ENCODE peak calls at places on chromosome 18, in nine cellular contexts. One of them, this sample, is unnamed.

GRCh38 chr18:42192251-42193248 is 237.5 kb downstream of the PIK3C3 start:
- DNase-seq in right atrium auricular region: no peak
- DNase-seq in uterus: no peak
- DNase-seq in heart right ventricle: no peak
- DNase-seq in aorta: no peak
- DNase-seq in K562: no peak
- DNase-seq in WERI-Rb-1: no peak
- DNase-seq in tibial artery: no peak
- DNase-seq in brain microvascular endothelial cell: no peak
- DNase-seq in this sample: no peak

GRCh38 chr18:54775686-54776085 is 52.6 kb upstream of the RAB27B start:
- DNase-seq in right atrium auricular region: no peak
- DNase-seq in uterus: no peak
- DNase-seq in heart right ventricle: no peak
- DNase-seq in aorta: no peak
- DNase-seq in K562: no peak
- DNase-seq in WERI-Rb-1: no peak
- DNase-seq in tibial artery: no peak
- DNase-seq in brain microvascular endothelial cell: peak
- DNase-seq in this sample: peak

GRCh38 chr18:43013489-43013888 is 102.0 kb downstream of the RIT2 start:
- DNase-seq in right atrium auricular region: no peak
- DNase-seq in uterus: no peak
- DNase-seq in heart right ventricle: no peak
- DNase-seq in aorta: no peak
- DNase-seq in K562: no peak
- DNase-seq in WERI-Rb-1: no peak
- DNase-seq in tibial artery: no peak
- DNase-seq in brain microvascular endothelial cell: peak
- DNase-seq in this sample: peak

GRCh38 chr18:61001138-61001537 is 332.1 kb upstream of the CDH20 start:
- DNase-seq in right atrium auricular region: no peak
- DNase-seq in uterus: no peak
- DNase-seq in heart right ventricle: no peak
- DNase-seq in aorta: no peak
- DNase-seq in K562: no peak
- DNase-seq in WERI-Rb-1: no peak
- DNase-seq in tibial artery: no peak
- DNase-seq in brain microvascular endothelial cell: no peak
- DNase-seq in this sample: no peak

GRCh38 chr18:37550118-37550875 is 15.3 kb downstream of the CELF4 start:
- DNase-seq in right atrium auricular region: no peak
- DNase-seq in uterus: no peak
- DNase-seq in heart right ventricle: no peak
- DNase-seq in aorta: peak
- DNase-seq in K562: no peak
- DNase-seq in WERI-Rb-1: no peak
- DNase-seq in tibial artery: no peak
- DNase-seq in brain microvascular endothelial cell: no peak
- DNase-seq in this sample: no peak

GRCh38 chr18:54323970-54324369 is 33.7 kb downstream of the STARD6 start:
- DNase-seq in right atrium auricular region: no peak
- DNase-seq in uterus: no peak
- DNase-seq in heart right ventricle: no peak
- DNase-seq in aorta: no peak
- DNase-seq in K562: no peak
- DNase-seq in WERI-Rb-1: no peak
- DNase-seq in tibial artery: no peak
- DNase-seq in brain microvascular endothelial cell: no peak
- DNase-seq in this sample: no peak

GRCh38 chr18:57431512-57432080 is 3.6 kb upstream of the ONECUT2 start:
- DNase-seq in right atrium auricular region: no peak
- DNase-seq in uterus: no peak
- DNase-seq in heart right ventricle: no peak
- DNase-seq in aorta: no peak
- DNase-seq in K562: peak
- DNase-seq in WERI-Rb-1: no peak
- DNase-seq in tibial artery: no peak
- DNase-seq in brain microvascular endothelial cell: no peak
- DNase-seq in this sample: no peak

GRCh38 chr18:7383336-7383980 is 152.6 kb downstream of the LRRC30 start:
- DNase-seq in right atrium auricular region: no peak
- DNase-seq in uterus: no peak
- DNase-seq in heart right ventricle: no peak
- DNase-seq in aorta: no peak
- DNase-seq in K562: no peak
- DNase-seq in WERI-Rb-1: no peak
- DNase-seq in tibial artery: no peak
- DNase-seq in brain microvascular endothelial cell: no peak
- DNase-seq in this sample: no peak

GRCh38 chr18:51028201-51028805 is 1.7 kb upstream of the SMAD4 start:
- DNase-seq in right atrium auricular region: no peak
- DNase-seq in uterus: no peak
- DNase-seq in heart right ventricle: no peak
- DNase-seq in aorta: no peak
- DNase-seq in K562: no peak
- DNase-seq in WERI-Rb-1: peak
- DNase-seq in tibial artery: no peak
- DNase-seq in brain microvascular endothelial cell: no peak
- DNase-seq in this sample: peak

GRCh38 chr18:37235583-37235982 is 330.0 kb downstream of the CELF4 start:
- DNase-seq in right atrium auricular region: no peak
- DNase-seq in uterus: no peak
- DNase-seq in heart right ventricle: no peak
- DNase-seq in aorta: no peak
- DNase-seq in K562: no peak
- DNase-seq in WERI-Rb-1: no peak
- DNase-seq in tibial artery: no peak
- DNase-seq in brain microvascular endothelial cell: no peak
- DNase-seq in this sample: no peak

GRCh38 chr18:6294119-6294784 is 120.5 kb downstream of the L3MBTL4 start:
- DNase-seq in right atrium auricular region: no peak
- DNase-seq in uterus: no peak
- DNase-seq in heart right ventricle: peak
- DNase-seq in aorta: no peak
- DNase-seq in K562: no peak
- DNase-seq in WERI-Rb-1: no peak
- DNase-seq in tibial artery: no peak
- DNase-seq in brain microvascular endothelial cell: peak
- DNase-seq in this sample: peak

GRCh38 chr18:4319738-4320677 is 135.1 kb downstream of the DLGAP1 start:
- DNase-seq in right atrium auricular region: no peak
- DNase-seq in uterus: no peak
- DNase-seq in heart right ventricle: no peak
- DNase-seq in aorta: no peak
- DNase-seq in K562: no peak
- DNase-seq in WERI-Rb-1: no peak
- DNase-seq in tibial artery: no peak
- DNase-seq in brain microvascular endothelial cell: no peak
- DNase-seq in this sample: no peak

GRCh38 chr18:69885841-69886531 is 61.7 kb downstream of the CD226 start:
- DNase-seq in right atrium auricular region: no peak
- DNase-seq in uterus: no peak
- DNase-seq in heart right ventricle: no peak
- DNase-seq in aorta: no peak
- DNase-seq in K562: no peak
- DNase-seq in WERI-Rb-1: no peak
- DNase-seq in tibial artery: no peak
- DNase-seq in brain microvascular endothelial cell: no peak
- DNase-seq in this sample: no peak

GRCh38 chr18:24140697-24141096 is 1.8 kb downstream of the CABYR start:
- DNase-seq in right atrium auricular region: no peak
- DNase-seq in uterus: no peak
- DNase-seq in heart right ventricle: no peak
- DNase-seq in aorta: no peak
- DNase-seq in K562: no peak
- DNase-seq in WERI-Rb-1: no peak
- DNase-seq in tibial artery: no peak
- DNase-seq in brain microvascular endothelial cell: no peak
- DNase-seq in this sample: no peak

GRCh38 chr18:74873629-74874028 is 276.0 kb downstream of the ZNF407 start:
- DNase-seq in right atrium auricular region: no peak
- DNase-seq in uterus: no peak
- DNase-seq in heart right ventricle: no peak
- DNase-seq in aorta: no peak
- DNase-seq in K562: no peak
- DNase-seq in WERI-Rb-1: no peak
- DNase-seq in tibial artery: no peak
- DNase-seq in brain microvascular endothelial cell: no peak
- DNase-seq in this sample: no peak

GRCh38 chr18:62877448-62878221 is 162.3 kb downstream of the PHLPP1 start:
- DNase-seq in right atrium auricular region: no peak
- DNase-seq in uterus: no peak
- DNase-seq in heart right ventricle: no peak
- DNase-seq in aorta: no peak
- DNase-seq in K562: no peak
- DNase-seq in WERI-Rb-1: no peak
- DNase-seq in tibial artery: no peak
- DNase-seq in brain microvascular endothelial cell: peak
- DNase-seq in this sample: peak

GRCh38 chr18:75132931-75133525 is 75.9 kb downstream of the PTGR3 start:
- DNase-seq in right atrium auricular region: peak
- DNase-seq in uterus: no peak
- DNase-seq in heart right ventricle: no peak
- DNase-seq in aorta: no peak
- DNase-seq in K562: no peak
- DNase-seq in WERI-Rb-1: peak
- DNase-seq in tibial artery: no peak
- DNase-seq in brain microvascular endothelial cell: no peak
- DNase-seq in this sample: no peak

GRCh38 chr18:36428431-36429029 is 131.0 kb downstream of the FHOD3 start:
- DNase-seq in right atrium auricular region: no peak
- DNase-seq in uterus: no peak
- DNase-seq in heart right ventricle: no peak
- DNase-seq in aorta: no peak
- DNase-seq in K562: no peak
- DNase-seq in WERI-Rb-1: no peak
- DNase-seq in tibial artery: no peak
- DNase-seq in brain microvascular endothelial cell: no peak
- DNase-seq in this sample: no peak

GRCh38 chr18:36672437-36673344 is 156.1 kb downstream of the TPGS2 start:
- DNase-seq in right atrium auricular region: no peak
- DNase-seq in uterus: no peak
- DNase-seq in heart right ventricle: no peak
- DNase-seq in aorta: no peak
- DNase-seq in K562: no peak
- DNase-seq in WERI-Rb-1: no peak
- DNase-seq in tibial artery: no peak
- DNase-seq in brain microvascular endothelial cell: peak
- DNase-seq in this sample: no peak

GRCh38 chr18:25099838-25100393 is 252.1 kb downstream of the ZNF521 start:
- DNase-seq in right atrium auricular region: no peak
- DNase-seq in uterus: no peak
- DNase-seq in heart right ventricle: no peak
- DNase-seq in aorta: no peak
- DNase-seq in K562: no peak
- DNase-seq in WERI-Rb-1: peak
- DNase-seq in tibial artery: no peak
- DNase-seq in brain microvascular endothelial cell: peak
- DNase-seq in this sample: no peak

GRCh38 chr18:36539674-36540073 is 242.2 kb downstream of the FHOD3 start:
- DNase-seq in right atrium auricular region: no peak
- DNase-seq in uterus: no peak
- DNase-seq in heart right ventricle: no peak
- DNase-seq in aorta: no peak
- DNase-seq in K562: no peak
- DNase-seq in WERI-Rb-1: no peak
- DNase-seq in tibial artery: no peak
- DNase-seq in brain microvascular endothelial cell: no peak
- DNase-seq in this sample: no peak

GRCh38 chr18:26657618-26658581 is 109.5 kb upstream of the KCTD1 start:
- DNase-seq in right atrium auricular region: no peak
- DNase-seq in uterus: no peak
- DNase-seq in heart right ventricle: no peak
- DNase-seq in aorta: no peak
- DNase-seq in K562: no peak
- DNase-seq in WERI-Rb-1: no peak
- DNase-seq in tibial artery: no peak
- DNase-seq in brain microvascular endothelial cell: no peak
- DNase-seq in this sample: no peak
- H3K4me3 ChIP-seq in right atrium auricular region: peak
- H3K4me3 ChIP-seq in uterus: peak
- H3K4me3 ChIP-seq in heart right ventricle: peak
- H3K4me3 ChIP-seq in aorta: peak
- H3K4me3 ChIP-seq in K562: no peak
- H3K4me3 ChIP-seq in WERI-Rb-1: peak
- H3K4me3 ChIP-seq in tibial artery: peak
- H3K4me3 ChIP-seq in brain microvascular endothelial cell: peak
- H3K4me3 ChIP-seq in this sample: peak

DNA sequence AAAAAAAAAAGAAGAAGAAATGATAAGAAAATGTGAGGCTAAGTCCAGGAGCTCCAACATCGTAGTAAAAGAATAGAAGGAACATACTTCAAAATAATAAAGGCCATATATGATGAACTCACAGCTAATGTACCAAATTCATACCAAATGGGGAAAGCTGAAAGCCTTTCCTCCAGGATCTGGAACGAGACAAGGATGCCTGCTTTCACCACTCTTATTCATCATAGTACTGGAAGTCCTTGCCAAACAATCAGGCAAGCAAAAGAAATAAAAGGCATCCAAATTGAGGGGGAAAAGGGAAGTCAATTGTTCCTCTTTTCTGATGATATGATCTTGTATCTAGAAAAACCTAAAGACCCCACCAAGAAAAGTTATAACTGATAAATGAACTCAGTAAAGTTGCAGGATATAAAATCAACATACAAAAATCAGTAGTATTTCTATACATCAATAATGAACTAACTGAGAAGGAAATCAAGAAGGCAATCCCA is 170.6 kb downstream of the METTL4 start:
- DNase-seq in right atrium auricular region: no peak
- DNase-seq in uterus: no peak
- DNase-seq in heart right ventricle: no peak
- DNase-seq in aorta: no peak
- DNase-seq in K562: no peak
- DNase-seq in WERI-Rb-1: no peak
- DNase-seq in tibial artery: no peak
- DNase-seq in brain microvascular endothelial cell: no peak
- DNase-seq in this sample: no peak
- H3K4me3 ChIP-seq in right atrium auricular region: no peak
- H3K4me3 ChIP-seq in uterus: no peak
- H3K4me3 ChIP-seq in heart right ventricle: no peak
- H3K4me3 ChIP-seq in aorta: no peak
- H3K4me3 ChIP-seq in K562: no peak
- H3K4me3 ChIP-seq in WERI-Rb-1: no peak
- H3K4me3 ChIP-seq in tibial artery: no peak
- H3K4me3 ChIP-seq in brain microvascular endothelial cell: no peak
- H3K4me3 ChIP-seq in this sample: no peak

GRCh38 chr18:658947-659533 is 1.6 kb downstream of the TYMS start:
- DNase-seq in right atrium auricular region: no peak
- DNase-seq in uterus: no peak
- DNase-seq in heart right ventricle: no peak
- DNase-seq in aorta: no peak
- DNase-seq in K562: peak
- DNase-seq in WERI-Rb-1: no peak
- DNase-seq in tibial artery: no peak
- DNase-seq in brain microvascular endothelial cell: no peak
- DNase-seq in this sample: no peak
- H3K4me3 ChIP-seq in right atrium auricular region: no peak
- H3K4me3 ChIP-seq in uterus: no peak
- H3K4me3 ChIP-seq in heart right ventricle: no peak
- H3K4me3 ChIP-seq in aorta: no peak
- H3K4me3 ChIP-seq in K562: peak
- H3K4me3 ChIP-seq in WERI-Rb-1: peak
- H3K4me3 ChIP-seq in tibial artery: peak
- H3K4me3 ChIP-seq in brain microvascular endothelial cell: peak
- H3K4me3 ChIP-seq in this sample: peak

GRCh38 chr18:48932462-48932818 is 18.3 kb downstream of the SMAD7 start:
- DNase-seq in right atrium auricular region: no peak
- DNase-seq in uterus: no peak
- DNase-seq in heart right ventricle: no peak
- DNase-seq in aorta: no peak
- DNase-seq in K562: no peak
- DNase-seq in WERI-Rb-1: no peak
- DNase-seq in tibial artery: no peak
- DNase-seq in brain microvascular endothelial cell: no peak
- DNase-seq in this sample: no peak
- H3K4me3 ChIP-seq in right atrium auricular region: no peak
- H3K4me3 ChIP-seq in uterus: no peak
- H3K4me3 ChIP-seq in heart right ventricle: no peak
- H3K4me3 ChIP-seq in aorta: no peak
- H3K4me3 ChIP-seq in K562: no peak
- H3K4me3 ChIP-seq in WERI-Rb-1: no peak
- H3K4me3 ChIP-seq in tibial artery: peak
- H3K4me3 ChIP-seq in brain microvascular endothelial cell: no peak
- H3K4me3 ChIP-seq in this sample: no peak

This sample was measured in astrocyte of the cerebellum.